ENCODE peak calls at places on chromosome 21, in four cellular contexts. G is cardiac muscle cell, V is sigmoid colon, E is heart right ventricle. S is an unnamed sample.

GRCh38 chr21:14533555-14534400 is 12.3 kb downstream of the SAMSN1 start:
- DNase-seq in G (peak), E (no peak), V (no peak), S (no peak)

GRCh38 chr21:45889961-45890360 is 91.6 kb upstream of the COL6A1 start:
- DNase-seq in E (no peak), V (no peak), G (no peak), S (no peak)

GRCh38 chr21:45550552-45551210 is 8.4 kb upstream of the SLC19A1 start:
- DNase-seq in V (peak), G (peak), E (no peak), S (peak)

GRCh38 chr21:14617836-14618235 is 71.7 kb upstream of the SAMSN1 start:
- DNase-seq in G (peak), E (no peak), V (no peak), S (no peak)

GRCh38 chr21:44513389-44514217 is 26.4 kb downstream of the KRTAP10-1 start:
- DNase-seq in G (no peak), E (peak), V (no peak), S (no peak)

GRCh38 chr21:26954591-26955214 is 12.2 kb downstream of the ADAMTS5 start:
- DNase-seq in G (no peak), V (no peak), E (no peak), S (no peak)

GRCh38 chr21:15559612-15560011 is 170.2 kb upstream of the USP25 start:
- DNase-seq in E (no peak), V (no peak), G (no peak), S (no peak)

GRCh38 chr21:16473965-16474364 is 744.2 kb downstream of the USP25 start:
- DNase-seq in E (no peak), G (peak), V (no peak), S (no peak)

GRCh38 chr21:42567861-42568260 is 54.2 kb downstream of the SLC37A1 start:
- DNase-seq in E (no peak), V (peak), G (no peak), S (peak)

GRCh38 chr21:46307625-46308024 is 16.0 kb downstream of the C21orf58 start:
- DNase-seq in G (no peak), E (no peak), V (no peak), S (no peak)

GRCh38 chr21:45004059-45004422 is 64.2 kb downstream of the SLX9 start:
- DNase-seq in G (no peak), V (no peak), E (peak), S (peak)

GRCh38 chr21:33412832-33413519 is 9.8 kb downstream of the IFNGR2 start:
- DNase-seq in V (no peak), E (no peak), G (no peak), S (no peak)

GRCh38 chr21:36710729-36711048 is 11.8 kb downstream of the SIM2 start:
- DNase-seq in V (peak), G (peak), E (no peak), S (no peak)

GRCh38 chr21:19440792-19441494 is 1037.4 kb upstream of the TMPRSS15 start:
- DNase-seq in E (no peak), V (no peak), G (no peak), S (no peak)

GRCh38 chr21:33059319-33059894 is 10.5 kb upstream of the OLIG1 start:
- DNase-seq in E (no peak), V (no peak), G (peak), S (no peak)

GRCh38 chr21:30942192-30942591 is 60.8 kb upstream of the KRTAP11-1 start:
- DNase-seq in E (no peak), G (no peak), V (no peak), S (no peak)

GRCh38 chr21:37045139-37045538 is 27.7 kb downstream of the PIGP start:
- DNase-seq in G (no peak), V (no peak), E (no peak), S (no peak)

GRCh38 chr21:46154155-46154954 is 1.0 kb downstream of the FTCD start:
- DNase-seq in G (no peak), V (peak), E (no peak), S (peak)

GRCh38 chr21:45317401-45318145 is 29.9 kb upstream of the POFUT2 start:
- DNase-seq in E (peak), G (peak), V (peak), S (no peak)

GRCh38 chr21:46124926-46125845 is 27.3 kb downstream of the COL6A2 start:
- DNase-seq in G (no peak), V (peak), E (no peak), S (peak)

GRCh38 chr21:42424848-42425602 is 21.3 kb downstream of the UBASH3A start:
- DNase-seq in E (no peak), G (no peak), V (no peak), S (no peak)

GRCh38 chr21:43971201-43971991 is 40.7 kb upstream of the TRAPPC10 start:
- DNase-seq in V (no peak), E (no peak), G (no peak), S (no peak)

GRCh38 chr21:45852886-45853400 is 128.6 kb upstream of the COL6A1 start:
- DNase-seq in V (peak), E (no peak), G (no peak), S (no peak)

GRCh38 chr21:45386728-45387371 is 18.1 kb upstream of the COL18A1 start:
- DNase-seq in E (peak), G (peak), V (peak), S (peak)

GRCh38 chr21:31337991-31338891 is 5.8 kb downstream of the TIAM1 start:
- DNase-seq in G (no peak), E (no peak), V (no peak), S (no peak)

GRCh38 chr21:32702702-32703101 is 25.1 kb downstream of the SYNJ1 start:
- DNase-seq in V (no peak), E (no peak), G (peak), S (no peak)

GRCh38 chr21:14956826-14957225 is 108.0 kb downstream of the NRIP1 start:
- DNase-seq in V (no peak), E (no peak), G (peak), S (no peak)

GRCh38 chr21:45820171-45821091 is 161.1 kb upstream of the COL6A1 start:
- DNase-seq in E (peak), V (peak), G (peak), S (peak)

GRCh38 chr21:43908167-43908566 is 43.1 kb downstream of the AGPAT3 start:
- DNase-seq in V (peak), E (no peak), G (no peak), S (no peak)

GRCh38 chr21:46114963-46115362 is 17.1 kb downstream of the COL6A2 start:
- DNase-seq in G (no peak), V (peak), E (no peak), S (peak)

GRCh38 chr21:45573452-45574035 is 31.3 kb upstream of the SLC19A1 start:
- DNase-seq in G (no peak), V (peak), E (no peak), S (no peak)

GRCh38 chr21:14495075-14495474 is 51.0 kb downstream of the SAMSN1 start:
- DNase-seq in G (no peak), V (no peak), E (no peak), S (no peak)

GRCh38 chr21:31874817-31875216 is 2.0 kb downstream of the HUNK start:
- DNase-seq in G (no peak), E (no peak), V (no peak), S (no peak)

GRCh38 chr21:15422761-15423160 is 307.0 kb upstream of the USP25 start:
- DNase-seq in V (no peak), E (no peak), G (peak), S (no peak)

GRCh38 chr21:26795866-26796329 is 49.3 kb downstream of the ADAMTS1 start:
- DNase-seq in E (no peak), V (peak), G (peak), S (peak)

GRCh38 chr21:45975017-45975595 is 6.5 kb upstream of the COL6A1 start:
- DNase-seq in V (peak), E (peak), G (peak), S (peak)

GRCh38 chr21:43290529-43291346 is 121.9 kb downstream of the CRYAA start:
- DNase-seq in E (no peak), G (no peak), V (no peak), S (no peak)

DNA sequence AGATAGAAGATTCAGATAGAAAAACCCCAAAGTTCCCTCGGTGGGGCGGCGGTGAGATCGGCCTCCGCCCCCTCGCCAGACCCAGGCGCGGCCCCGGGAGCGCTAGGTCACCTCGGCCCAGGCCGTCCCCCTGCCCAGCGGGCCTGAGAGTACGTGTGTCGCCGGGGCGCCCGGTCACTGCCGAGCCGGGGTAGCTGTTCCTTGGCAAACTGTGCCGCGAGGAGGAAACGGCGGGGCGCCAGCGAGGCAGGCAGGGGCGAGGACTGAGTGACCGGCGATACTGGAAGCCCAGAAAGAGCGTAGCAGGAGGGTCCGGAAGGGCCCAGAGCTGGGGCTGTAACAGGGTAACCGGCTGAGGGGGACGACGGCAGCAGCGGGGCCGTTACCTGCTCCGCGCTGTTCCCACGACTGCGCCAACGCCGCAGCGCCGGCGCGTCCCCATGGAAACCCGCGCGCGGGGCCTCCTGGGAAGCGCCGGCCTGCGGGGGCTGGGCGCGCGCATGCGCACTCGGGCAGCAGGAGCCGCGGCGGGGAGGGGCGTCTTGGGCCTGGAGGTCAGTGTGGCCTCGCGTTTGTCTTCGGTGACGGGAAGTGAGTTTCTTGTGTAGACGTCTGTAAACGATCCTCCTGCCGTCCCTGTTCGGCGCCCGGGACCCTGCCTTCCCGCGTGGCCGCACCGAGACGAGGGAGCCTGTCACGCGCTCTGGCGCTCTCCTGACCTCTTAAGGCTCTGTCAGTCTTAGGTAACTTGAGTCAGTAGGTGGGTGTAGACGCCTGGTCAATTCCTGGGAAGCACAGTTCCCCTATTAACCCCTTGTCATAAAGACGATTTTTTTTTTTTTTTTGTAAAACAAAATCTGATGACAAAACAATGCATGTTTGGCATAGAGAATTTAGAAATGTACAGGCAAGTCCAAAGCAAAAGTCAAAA is at the start of gene LCA5L:
- DNase-seq in G (peak), E (peak), V (peak), S (peak)
- TF ChIP-seq CTCF in G (no peak), E (peak), V (no peak), S (peak)

DNA sequence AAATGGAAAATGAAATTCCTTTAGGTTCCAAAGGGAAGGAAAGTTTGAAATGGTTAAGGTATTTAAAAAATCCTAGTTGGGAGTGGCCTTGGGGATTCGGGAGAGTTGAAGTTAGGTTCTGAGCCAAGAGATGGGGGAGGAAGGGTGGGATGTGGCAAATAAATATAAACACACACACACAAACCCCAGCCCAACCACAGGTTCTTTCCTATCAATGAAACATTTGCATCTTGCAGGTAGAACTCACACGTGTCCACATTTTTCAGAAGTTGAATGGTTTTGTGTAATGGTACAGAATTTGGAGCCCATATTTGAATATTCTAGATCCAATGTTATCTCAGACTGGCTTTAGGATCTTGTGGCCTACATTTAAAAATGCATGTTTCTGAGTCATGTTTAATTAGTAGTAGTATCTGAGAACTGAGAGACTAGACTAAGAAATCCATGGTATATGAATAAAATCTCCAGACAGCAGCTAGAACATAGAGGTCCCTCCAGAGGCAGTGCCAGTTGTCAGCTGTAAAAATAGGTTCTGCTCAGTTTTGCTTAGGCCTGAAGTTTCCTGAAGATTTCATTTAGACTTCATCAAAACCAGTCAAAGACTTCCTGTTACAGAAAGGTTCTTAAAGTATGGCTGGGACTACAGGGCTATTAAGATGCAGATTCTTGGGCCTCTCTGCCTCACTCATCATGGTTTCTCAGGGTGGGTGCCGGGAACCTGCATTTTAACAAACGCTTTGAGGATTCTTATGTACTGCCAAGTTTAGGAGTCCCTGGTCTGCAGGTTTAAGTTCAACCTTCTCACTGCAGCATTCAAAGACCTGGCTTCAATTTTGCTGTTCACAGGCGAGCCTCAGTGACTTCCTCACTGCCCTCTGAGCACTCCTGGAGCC is 21.3 kb downstream of the RUNX1 start:
- DNase-seq in V (no peak), G (no peak), E (no peak), S (no peak)
- H3K27ac ChIP-seq in V (no peak), G (no peak), E (no peak), S (no peak)

DNA sequence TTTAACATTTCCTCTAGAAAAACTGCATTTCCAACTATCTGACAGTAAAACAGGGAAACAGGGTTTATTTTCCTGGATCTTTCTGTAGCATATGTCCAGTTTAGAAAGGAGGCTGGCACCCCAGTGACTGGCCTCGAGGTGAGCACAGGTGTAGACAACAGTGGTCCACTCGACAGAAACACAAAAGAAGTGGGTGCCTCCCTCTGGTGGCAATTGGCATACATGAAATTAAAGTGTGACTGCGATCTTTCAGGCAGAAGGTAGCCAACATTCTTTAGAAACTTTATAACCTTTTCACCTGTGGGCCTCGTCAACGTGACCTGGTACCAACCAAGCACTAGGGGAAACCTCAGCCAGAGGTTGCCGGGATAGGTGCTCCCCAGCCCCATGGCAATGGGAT is 44.0 kb downstream of the PCP4 start:
- DNase-seq in E (no peak), V (no peak), G (no peak), S (no peak)
- TF ChIP-seq CTCF in E (no peak), V (peak), G (no peak), S (no peak)

GRCh38 chr21:41418393-41418792 is 7.6 kb upstream of the MX1 start:
- DNase-seq in E (no peak), V (no peak), G (no peak), S (no peak)
- H3K27ac ChIP-seq in E (no peak), V (no peak), G (no peak), S (no peak)

GRCh38 chr21:17797967-17798366 is 21.2 kb downstream of the C21orf91 start:
- DNase-seq in V (no peak), E (no peak), G (no peak), S (no peak)

GRCh38 chr21:17799414-17800164 is 19.6 kb downstream of the C21orf91 start:
- DNase-seq in E (no peak), V (no peak), G (no peak), S (no peak)

GRCh38 chr21:17796037-17796403 is 23.1 kb downstream of the C21orf91 start:
- DNase-seq in G (no peak), V (no peak), E (no peak), S (no peak)

GRCh38 chr21:17796503-17796902 is 22.7 kb downstream of the C21orf91 start:
- DNase-seq in G (no peak), V (no peak), E (no peak), S (no peak)

DNA sequence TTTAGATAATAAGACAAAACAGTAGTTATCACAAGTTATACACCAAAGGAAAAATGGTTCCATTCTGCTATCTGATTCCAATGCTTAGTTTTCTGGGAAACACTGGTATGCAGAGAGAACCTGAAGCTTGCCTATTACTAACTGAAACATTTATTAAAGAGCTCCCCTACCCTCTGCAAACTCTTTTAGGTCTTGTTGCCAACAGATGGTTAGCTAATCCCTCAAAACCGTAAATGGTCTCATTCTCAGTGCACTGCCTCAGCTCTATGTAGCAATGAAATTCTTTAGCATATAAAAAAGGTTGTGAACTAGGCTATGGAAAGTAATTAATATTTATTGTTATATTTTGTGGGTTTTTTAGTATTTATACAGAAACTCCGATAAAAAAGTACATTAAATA is 20.4 kb downstream of the C21orf91 start:
- DNase-seq in E (no peak), V (no peak), G (no peak), S (no peak)
- TF ChIP-seq CTCF in E (no peak), V (no peak), G (no peak), S (no peak)

GRCh38 chr21:29085106-29085752 is 11.8 kb upstream of the CCT8 start:
- DNase-seq in E (no peak), V (no peak), G (no peak), S (no peak)

GRCh38 chr21:29083306-29083705 is 9.9 kb upstream of the CCT8 start:
- DNase-seq in V (no peak), E (no peak), G (no peak), S (no peak)

GRCh38 chr21:29080454-29080930 is 7.0 kb upstream of the CCT8 start:
- DNase-seq in V (no peak), E (no peak), G (no peak), S (no peak)

GRCh38 chr21:29082416-29082815 is 9.0 kb upstream of the CCT8 start:
- DNase-seq in G (no peak), E (no peak), V (no peak), S (no peak)

GRCh38 chr21:29084372-29084771 is 10.9 kb upstream of the CCT8 start:
- DNase-seq in E (no peak), G (no peak), V (no peak), S (no peak)
- H3K27ac ChIP-seq in E (no peak), G (no peak), V (no peak), S (no peak)

DNA sequence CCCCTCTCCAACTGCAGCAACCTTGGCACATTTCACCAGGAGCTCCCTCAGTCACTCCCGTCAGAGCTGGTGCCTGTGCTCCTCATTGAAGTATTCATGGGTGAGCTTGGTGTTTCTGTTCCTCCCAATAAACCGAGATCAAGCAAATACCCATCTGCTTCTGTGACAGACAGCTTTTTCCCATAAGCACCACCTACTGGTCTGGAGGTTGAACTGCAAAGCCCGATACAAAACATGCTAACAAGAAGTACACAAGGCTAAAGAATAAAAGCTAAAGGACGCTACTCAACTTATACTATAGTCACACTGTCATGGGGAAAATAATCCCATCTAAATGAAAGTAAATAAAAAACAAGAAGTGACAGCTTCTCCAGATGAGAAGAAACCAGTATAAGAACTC is 111.9 kb upstream of the C21orf91 start:
- DNase-seq in E (no peak), V (no peak), G (no peak), S (no peak)
- TF ChIP-seq CTCF in E (no peak), V (no peak), G (peak), S (no peak)

S was measured in dorsolateral prefrontal cortex.